ENCODE peak calls at places on chromosomes 5 and 9, in four cellular contexts. One of them, this sample, is unnamed.
A peak's percentile ranks its signal among the peaks of the same experiment; 100 is the strongest.

GRCh38 chr5:54844905-54845566 is 140.4 kb downstream of the ESM1 start:
- DNase-seq in HepG2: peak; percentile 8
- DNase-seq in K562: no peak
- DNase-seq in H1: no peak
- DNase-seq in this sample: peak; percentile 79

GRCh38 chr9:20538956-20539355 is 83.3 kb downstream of the MLLT3 start:
- DNase-seq in HepG2: no peak
- DNase-seq in H1: no peak
- DNase-seq in K562: no peak
- DNase-seq in this sample: peak; percentile 13

GRCh38 chr9:70418822-70419545 is 4.5 kb upstream of the KLF9 start:
- DNase-seq in HepG2: peak; percentile 79
- DNase-seq in K562: peak; percentile 74
- DNase-seq in H1: peak; percentile 56
- DNase-seq in this sample: peak; percentile 96

GRCh38 chr5:53826503-53826902 is 266.1 kb downstream of the NDUFS4 start:
- DNase-seq in H1: no peak
- DNase-seq in K562: no peak
- DNase-seq in HepG2: no peak
- DNase-seq in this sample: no peak

GRCh38 chr9:109652112-109652511 is 127.9 kb upstream of the PALM2AKAP2 start:
- DNase-seq in H1: no peak
- DNase-seq in HepG2: no peak
- DNase-seq in K562: no peak
- DNase-seq in this sample: peak; percentile 10

GRCh38 chr5:42991477-42992034 is 48.6 kb downstream of the ANXA2R start:
- DNase-seq in HepG2: no peak
- DNase-seq in K562: no peak
- DNase-seq in H1: no peak
- DNase-seq in this sample: peak; percentile 24

GRCh38 chr5:147434049-147434448 is 75.8 kb downstream of the DPYSL3 start:
- DNase-seq in H1: no peak
- DNase-seq in HepG2: no peak
- DNase-seq in K562: no peak
- DNase-seq in this sample: no peak

GRCh38 chr5:142644127-142644526 is 41.8 kb downstream of the FGF1 start:
- DNase-seq in H1: no peak
- DNase-seq in K562: no peak
- DNase-seq in HepG2: no peak
- DNase-seq in this sample: peak; percentile 36

GRCh38 chr5:83553000-83553486 is 81.5 kb downstream of the VCAN start:
- DNase-seq in HepG2: no peak
- DNase-seq in K562: no peak
- DNase-seq in H1: no peak
- DNase-seq in this sample: peak; percentile 22

GRCh38 chr5:142115937-142116614 is 7.5 kb downstream of the NDFIP1 start:
- DNase-seq in K562: no peak
- DNase-seq in HepG2: no peak
- DNase-seq in H1: no peak
- DNase-seq in this sample: peak; percentile 79

GRCh38 chr5:80067531-80067930 is 32.4 kb downstream of the THBS4 start:
- DNase-seq in H1: no peak
- DNase-seq in HepG2: no peak
- DNase-seq in K562: no peak
- DNase-seq in this sample: no peak

GRCh38 chr9:135606885-135607259 is 32.5 kb downstream of the GLT6D1 start:
- DNase-seq in H1: no peak
- DNase-seq in K562: no peak
- DNase-seq in HepG2: no peak
- DNase-seq in this sample: no peak

GRCh38 chr5:9126490-9126889 is 419.4 kb downstream of the SEMA5A start:
- DNase-seq in H1: no peak
- DNase-seq in K562: no peak
- DNase-seq in HepG2: no peak
- DNase-seq in this sample: no peak

GRCh38 chr9:135989722-135990467 is 28.7 kb upstream of the UBAC1 start:
- DNase-seq in H1: no peak
- DNase-seq in HepG2: no peak
- DNase-seq in K562: no peak
- DNase-seq in this sample: no peak

GRCh38 chr9:2215941-2216441 is 200.8 kb downstream of the SMARCA2 start:
- DNase-seq in H1: no peak
- DNase-seq in K562: no peak
- DNase-seq in HepG2: no peak
- DNase-seq in this sample: no peak

GRCh38 chr9:108271646-108272349 is 584.0 kb downstream of the ACTL7B start:
- DNase-seq in HepG2: peak; percentile 29
- DNase-seq in K562: no peak
- DNase-seq in H1: no peak
- DNase-seq in this sample: peak; percentile 88

GRCh38 chr9:16099901-16100300 is 547.1 kb downstream of the CCDC171 start:
- DNase-seq in K562: no peak
- DNase-seq in HepG2: no peak
- DNase-seq in H1: no peak
- DNase-seq in this sample: no peak

GRCh38 chr5:79062431-79062830 is 7.0 kb downstream of the DMGDH start:
- DNase-seq in HepG2: no peak
- DNase-seq in H1: no peak
- DNase-seq in K562: no peak
- DNase-seq in this sample: no peak

GRCh38 chr9:124256517-124257069 is 1.2 kb upstream of the NEK6 start:
- DNase-seq in K562: no peak
- DNase-seq in H1: no peak
- DNase-seq in HepG2: peak; percentile 39
- DNase-seq in this sample: peak; percentile 86

GRCh38 chr5:173772407-173773059 is 115.6 kb upstream of the CPEB4 start:
- DNase-seq in H1: no peak
- DNase-seq in K562: no peak
- DNase-seq in HepG2: no peak
- DNase-seq in this sample: peak; percentile 55

GRCh38 chr5:152335461-152335860 is 69.6 kb downstream of the NMUR2 start:
- DNase-seq in HepG2: no peak
- DNase-seq in K562: no peak
- DNase-seq in H1: no peak
- DNase-seq in this sample: no peak

GRCh38 chr5:39513236-39513635 is 88.5 kb upstream of the DAB2 start:
- DNase-seq in H1: no peak
- DNase-seq in HepG2: peak; percentile 12
- DNase-seq in K562: no peak
- DNase-seq in this sample: peak; percentile 6

GRCh38 chr5:140108093-140109049 is 5.5 kb upstream of the PURA start:
- DNase-seq in H1: no peak
- DNase-seq in HepG2: no peak
- DNase-seq in K562: no peak
- DNase-seq in this sample: no peak

GRCh38 chr9:133526721-133527321 is 2.1 kb upstream of the MYMK start:
- DNase-seq in K562: no peak
- DNase-seq in H1: no peak
- DNase-seq in HepG2: no peak
- DNase-seq in this sample: no peak

GRCh38 chr9:79616013-79616412 is 44.2 kb downstream of the TLE4 start:
- DNase-seq in HepG2: no peak
- DNase-seq in H1: no peak
- DNase-seq in K562: no peak
- DNase-seq in this sample: peak; percentile 49

GRCh38 chr5:147780924-147781530 is 1.5 kb downstream of the JAKMIP2 start:
- DNase-seq in K562: no peak
- DNase-seq in H1: no peak
- DNase-seq in HepG2: no peak
- DNase-seq in this sample: no peak

GRCh38 chr9:105290401-105290800 is 46.0 kb downstream of the SLC44A1 start:
- DNase-seq in H1: no peak
- DNase-seq in K562: no peak
- DNase-seq in HepG2: no peak
- DNase-seq in this sample: peak; percentile 55

GRCh38 chr9:126147620-126148522 is 178.8 kb upstream of the MVB12B start:
- DNase-seq in HepG2: no peak
- DNase-seq in H1: no peak
- DNase-seq in K562: no peak
- DNase-seq in this sample: no peak

GRCh38 chr9:92716557-92716956 is 46.6 kb upstream of the IPPK start:
- DNase-seq in H1: peak; percentile 17
- DNase-seq in K562: peak; percentile 82
- DNase-seq in HepG2: peak; percentile 47
- DNase-seq in this sample: peak; percentile 21

GRCh38 chr9:92718086-92719001 is 46.3 kb downstream of the BICD2 start:
- DNase-seq in K562: no peak
- DNase-seq in H1: no peak
- DNase-seq in HepG2: no peak
- DNase-seq in this sample: no peak

GRCh38 chr9:92715488-92716231 is 45.7 kb upstream of the IPPK start:
- DNase-seq in K562: peak; percentile 56
- DNase-seq in HepG2: no peak
- DNase-seq in H1: no peak
- DNase-seq in this sample: no peak

GRCh38 chr9:92719028-92719647 is 45.5 kb downstream of the BICD2 start:
- DNase-seq in H1: no peak
- DNase-seq in K562: no peak
- DNase-seq in HepG2: no peak
- DNase-seq in this sample: no peak

DNA sequence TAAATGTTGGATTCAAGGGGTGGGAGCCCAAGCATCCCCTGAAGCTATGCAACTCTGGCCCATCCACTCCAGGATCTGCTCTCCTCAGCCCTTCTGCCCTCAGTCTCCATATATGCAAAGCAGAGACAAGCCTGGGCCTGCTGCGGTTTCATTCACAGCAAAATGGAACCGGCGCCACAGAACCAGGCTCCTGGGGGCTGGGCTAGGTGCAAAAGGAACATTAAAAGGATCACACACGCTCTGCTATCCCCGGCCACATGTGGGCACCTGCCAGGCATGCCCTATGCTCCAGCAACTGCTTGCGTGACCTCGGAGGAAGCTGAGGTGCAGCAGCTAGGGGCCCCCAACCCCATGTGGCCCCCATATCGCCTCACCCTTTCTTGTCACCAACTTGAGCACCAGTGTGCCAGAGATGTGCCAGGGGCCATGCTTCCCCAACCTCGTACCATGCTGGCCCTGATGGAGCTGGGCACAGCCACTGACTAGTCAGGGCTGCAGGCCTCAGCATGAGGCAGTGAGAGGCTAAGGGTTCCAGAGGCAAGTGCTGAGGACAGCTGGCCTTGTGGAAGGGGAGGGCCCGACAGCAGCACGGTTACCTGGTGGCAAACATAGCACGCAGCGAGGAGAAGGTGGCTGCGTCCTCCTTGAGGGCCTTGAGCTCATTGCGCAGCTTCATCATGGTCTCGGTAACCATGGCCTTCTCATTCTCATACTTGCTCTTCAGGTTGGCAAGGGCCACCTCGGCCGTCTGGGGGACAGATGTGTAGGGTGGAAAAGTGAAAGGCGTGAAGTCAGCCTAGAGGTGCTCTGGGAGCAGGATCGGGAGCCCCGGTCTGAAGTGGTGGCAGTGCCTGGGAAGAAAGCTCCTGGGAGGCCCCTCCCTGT is 47.2 kb downstream of the BICD2 start:
- DNase-seq in HepG2: no peak
- DNase-seq in K562: no peak
- DNase-seq in H1: no peak
- DNase-seq in this sample: no peak
- TF ChIP-seq MAFK in HepG2: no peak
- TF ChIP-seq MAFK in K562: no peak
- TF ChIP-seq MAFK in H1: no peak
- TF ChIP-seq MAFK in this sample: no peak

DNA sequence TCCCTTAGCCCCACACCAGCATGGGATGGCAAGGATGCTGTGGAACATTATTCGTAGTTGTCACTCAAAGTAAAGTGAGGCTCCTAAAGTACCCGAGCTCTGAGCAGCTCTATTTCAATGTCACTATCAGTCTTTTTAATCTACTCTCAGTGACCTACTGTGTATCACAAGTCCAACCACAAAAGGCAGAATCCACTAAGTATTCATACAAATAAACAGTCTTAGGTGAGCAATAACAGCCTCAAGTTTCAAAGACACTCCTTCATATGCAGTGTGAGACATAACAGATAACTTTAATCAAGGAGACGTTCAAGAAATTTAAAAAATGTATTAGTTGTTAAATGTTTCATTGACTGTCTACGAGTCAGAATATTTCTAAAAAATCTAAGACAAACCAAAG is 709.8 kb upstream of the GRAMD2B start:
- DNase-seq in HepG2: no peak
- DNase-seq in H1: no peak
- DNase-seq in K562: no peak
- DNase-seq in this sample: no peak
- H2AFZ ChIP-seq in HepG2: no peak overlapping the region
- H2AFZ ChIP-seq in H1: peak overlapping the region; percentile 58
- H2AFZ ChIP-seq in K562: no peak overlapping the region
- H2AFZ ChIP-seq in this sample: no peak overlapping the region

GRCh38 chr9:116585896-116586295 is 101.2 kb upstream of the TRIM32 start:
- DNase-seq in H1: no peak
- DNase-seq in K562: no peak
- DNase-seq in HepG2: no peak
- DNase-seq in this sample: no peak
- TF ChIP-seq MAFK in H1: no peak
- TF ChIP-seq MAFK in K562: no peak
- TF ChIP-seq MAFK in HepG2: no peak
- TF ChIP-seq MAFK in this sample: no peak

GRCh38 chr5:10632110-10632903 is 68.4 kb downstream of the ANKRD33B start:
- DNase-seq in HepG2: no peak
- DNase-seq in H1: no peak
- DNase-seq in K562: no peak
- DNase-seq in this sample: peak; percentile 59

GRCh38 chr5:10630126-10630525 is 66.3 kb downstream of the ANKRD33B start:
- DNase-seq in H1: no peak
- DNase-seq in HepG2: no peak
- DNase-seq in K562: no peak
- DNase-seq in this sample: no peak

GRCh38 chr5:10629661-10630060 is 65.8 kb downstream of the ANKRD33B start:
- DNase-seq in K562: no peak
- DNase-seq in H1: no peak
- DNase-seq in HepG2: no peak
- DNase-seq in this sample: no peak

GRCh38 chr5:10633271-10634049 is 69.6 kb downstream of the ANKRD33B start:
- DNase-seq in HepG2: no peak
- DNase-seq in K562: no peak
- DNase-seq in H1: no peak
- DNase-seq in this sample: no peak

DNA sequence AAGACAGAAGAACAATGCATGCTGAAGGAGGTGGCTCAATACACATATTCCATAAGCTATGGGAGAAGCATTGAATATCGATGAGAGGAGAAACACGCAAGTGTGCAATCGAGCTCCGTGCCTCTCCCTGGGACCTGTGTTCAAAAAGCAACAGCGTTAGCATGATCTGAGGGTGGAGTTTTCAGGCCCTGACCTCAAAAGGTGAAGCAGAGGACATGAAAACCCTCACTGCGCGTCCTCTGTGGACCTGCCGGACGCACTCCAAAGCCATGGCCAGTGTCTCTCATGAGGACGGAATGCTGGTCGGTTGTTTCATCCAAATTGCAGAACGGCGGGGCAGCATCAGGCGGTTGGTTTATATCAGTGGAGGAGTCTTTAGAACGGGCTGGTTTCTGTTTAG is 67.7 kb downstream of the ANKRD33B start:
- DNase-seq in K562: no peak
- DNase-seq in H1: no peak
- DNase-seq in HepG2: no peak
- DNase-seq in this sample: no peak
- H2AFZ ChIP-seq in K562: no peak overlapping the region
- H2AFZ ChIP-seq in H1: no peak overlapping the region
- H2AFZ ChIP-seq in HepG2: no peak overlapping the region
- H2AFZ ChIP-seq in this sample: no peak overlapping the region